ENCODE peak calls at places on chromosome 5, in eight cellular contexts. I is HepG2, Z is HCT116, T is H1, X is GM12878, K is K562, B is endothelial cell of umbilical vein, C is GM23338. V is an unnamed sample.

GRCh38 chr5:912356-913091 is 19.8 kb downstream of the TRIP13 start:
- DNase-seq in I (no peak), Z (peak), T (no peak), X (no peak), K (no peak), B (peak), C (peak), V (no peak)

GRCh38 chr5:139644001-139644456 is 4.1 kb upstream of the CXXC5 start:
- DNase-seq in I (no peak), Z (no peak), T (no peak), X (no peak), K (no peak), B (no peak), C (no peak), V (no peak)

GRCh38 chr5:10604975-10605374 is 41.1 kb downstream of the ANKRD33B start:
- DNase-seq in I (no peak), Z (no peak), T (no peak), X (no peak), K (no peak), B (no peak), C (no peak), V (no peak)

GRCh38 chr5:137264573-137264972 is 234.6 kb downstream of the SPOCK1 start:
- DNase-seq in I (no peak), Z (no peak), T (no peak), X (no peak), K (no peak), B (no peak), C (no peak), V (no peak)

GRCh38 chr5:107361945-107362344 is 308.8 kb downstream of the EFNA5 start:
- DNase-seq in I (no peak), Z (no peak), T (no peak), X (no peak), K (no peak), B (no peak), C (no peak), V (no peak)

GRCh38 chr5:168898261-168898911 is 319.2 kb upstream of the PANK3 start:
- DNase-seq in I (no peak), Z (no peak), T (no peak), X (no peak), K (peak), B (no peak), C (no peak), V (no peak)

GRCh38 chr5:58024151-58024550 is 435.7 kb downstream of the PLK2 start:
- DNase-seq in I (no peak), Z (no peak), T (no peak), X (no peak), K (no peak), B (peak), C (no peak), V (no peak)

GRCh38 chr5:28473531-28474107 is 1435.2 kb upstream of the CDH9 start:
- DNase-seq in I (peak), Z (no peak), T (no peak), X (no peak), K (no peak), B (peak), C (peak), V (no peak)

GRCh38 chr5:126538579-126538978 is 56.4 kb downstream of the ALDH7A1 start:
- DNase-seq in I (no peak), Z (no peak), T (no peak), X (no peak), K (no peak), B (no peak), C (no peak), V (no peak)

GRCh38 chr5:185095-186070 is 5.9 kb upstream of the LRRC14B start:
- DNase-seq in I (no peak), Z (no peak), T (no peak), X (no peak), K (no peak), B (no peak), C (no peak), V (no peak)

GRCh38 chr5:140251527-140251973 is 51.4 kb downstream of the PFDN1 start:
- DNase-seq in I (no peak), Z (peak), T (no peak), X (peak), K (no peak), B (peak), C (no peak), V (peak)

GRCh38 chr5:91182763-91183162 is 200.4 kb downstream of the ARRDC3 start:
- DNase-seq in I (no peak), Z (no peak), T (no peak), X (no peak), K (no peak), B (no peak), C (peak), V (no peak)

GRCh38 chr5:146828385-146828784 is 50.2 kb downstream of the PPP2R2B start:
- DNase-seq in I (no peak), Z (no peak), T (no peak), X (no peak), K (no peak), B (no peak), C (no peak), V (no peak)

GRCh38 chr5:36444582-36444999 is 142.9 kb upstream of the RANBP3L start:
- DNase-seq in I (no peak), Z (no peak), T (no peak), X (no peak), K (no peak), B (no peak), C (no peak), V (no peak)

GRCh38 chr5:56319281-56320242 is 86.4 kb upstream of the ANKRD55 start:
- DNase-seq in I (peak), Z (no peak), T (no peak), X (no peak), K (no peak), B (no peak), C (no peak), V (no peak)

GRCh38 chr5:32217886-32218396 is 43.8 kb upstream of the GOLPH3 start:
- DNase-seq in I (peak), Z (no peak), T (no peak), X (no peak), K (no peak), B (no peak), C (no peak), V (no peak)

GRCh38 chr5:158868570-158868969 is 231.1 kb downstream of the EBF1 start:
- DNase-seq in I (no peak), Z (no peak), T (no peak), X (no peak), K (no peak), B (no peak), C (no peak), V (no peak)

GRCh38 chr5:144142030-144142825 is 28.2 kb downstream of the YIPF5 start:
- DNase-seq in I (peak), Z (peak), T (no peak), X (peak), K (no peak), B (peak), C (peak), V (no peak)

GRCh38 chr5:108345541-108346171 is 36.2 kb downstream of the FBXL17 start:
- DNase-seq in I (peak), Z (peak), T (no peak), X (peak), K (no peak), B (peak), C (peak), V (peak)

GRCh38 chr5:32540446-32540845 is 44.9 kb upstream of the SUB1 start:
- DNase-seq in I (no peak), Z (no peak), T (no peak), X (no peak), K (peak), B (no peak), C (no peak), V (no peak)

GRCh38 chr5:144275329-144275728 is 104.7 kb downstream of the KCTD16 start:
- DNase-seq in I (no peak), Z (no peak), T (no peak), X (no peak), K (no peak), B (no peak), C (peak), V (no peak)

GRCh38 chr5:93621340-93621872 is 38.4 kb downstream of the NR2F1 start:
- DNase-seq in I (peak), Z (no peak), T (no peak), X (no peak), K (no peak), B (peak), C (peak), V (no peak)
- TF ChIP-seq POLR2AphosphoS5 in I (no peak), Z (no peak), T (no peak), X (no peak), K (no peak), B (peak), C (no peak), V (peak)

GRCh38 chr5:59525310-59525709 is 368.2 kb downstream of the PDE4D start:
- DNase-seq in I (peak), Z (no peak), T (no peak), X (no peak), K (no peak), B (no peak), C (no peak), V (no peak)

GRCh38 chr5:59517926-59518585 is 375.5 kb downstream of the PDE4D start:
- DNase-seq in I (no peak), Z (no peak), T (no peak), X (no peak), K (no peak), B (peak), C (no peak), V (no peak)

GRCh38 chr5:59522201-59522831 is 371.2 kb downstream of the PDE4D start:
- DNase-seq in I (no peak), Z (no peak), T (no peak), X (no peak), K (no peak), B (no peak), C (no peak), V (no peak)

DNA sequence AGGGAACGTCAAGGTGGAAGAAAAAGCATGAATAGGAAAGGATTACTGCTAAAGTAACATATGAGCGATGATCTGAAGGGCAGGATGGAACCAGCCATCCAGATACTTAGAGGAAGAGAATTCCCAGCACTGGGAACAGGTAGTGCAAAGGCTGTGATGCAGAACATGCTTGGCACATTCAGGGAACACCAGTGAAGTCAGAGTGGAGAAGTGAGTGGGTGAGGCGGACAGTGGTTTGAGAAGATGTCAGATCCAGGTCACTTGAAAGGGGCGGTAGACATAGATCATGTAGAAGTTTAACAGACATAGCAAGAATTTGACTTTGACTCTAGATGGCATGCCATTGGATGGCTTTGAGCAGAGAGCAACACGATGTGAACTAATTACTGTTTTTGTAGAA is 374.2 kb downstream of the PDE4D start:
- DNase-seq in I (no peak), Z (no peak), T (no peak), X (no peak), K (no peak), B (no peak), C (no peak), V (no peak)
- TF ChIP-seq EZH2 in I (no peak), Z (no peak), T (no peak), X (no peak), K (no peak), B (no peak), C (no peak), V (no peak)

DNA sequence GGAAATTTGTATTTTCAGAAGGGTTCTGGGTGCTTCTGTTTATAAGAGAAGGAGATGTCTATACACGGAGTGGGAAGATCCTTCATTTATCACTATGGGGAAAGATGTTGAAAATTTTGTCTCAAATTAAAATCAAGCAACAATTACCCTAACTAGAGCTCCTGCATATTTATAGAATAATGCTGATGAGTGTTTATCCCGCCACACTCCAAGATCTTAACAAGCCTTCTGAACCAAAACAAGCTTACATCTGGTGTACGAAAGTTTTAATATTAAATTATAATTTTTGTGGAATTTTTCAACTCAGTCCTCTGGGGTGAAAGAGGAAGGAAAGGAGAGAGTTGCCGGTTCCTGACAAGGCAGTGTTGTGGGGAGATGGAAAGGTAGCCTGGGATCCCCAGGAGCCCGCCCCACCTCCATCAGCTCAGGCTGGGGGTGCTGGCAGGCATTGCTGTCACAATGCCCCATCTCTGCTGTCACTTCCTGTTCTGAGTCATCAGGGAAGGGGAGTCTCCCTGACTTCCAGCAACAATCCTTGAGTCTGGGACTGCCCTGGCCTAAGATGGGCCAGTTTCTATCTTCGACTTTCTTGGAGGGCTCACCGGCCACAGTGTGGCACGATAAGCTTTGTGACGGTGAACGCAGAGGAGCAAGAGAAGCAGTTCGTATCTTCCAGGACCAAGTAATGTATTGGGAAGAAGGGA is 64.5 kb downstream of the ERAP1 start:
- DNase-seq in I (no peak), Z (no peak), T (no peak), X (no peak), K (peak), B (peak), C (peak), V (no peak)
- TF ChIP-seq POLR2AphosphoS5 in I (no peak), Z (no peak), T (no peak), X (no peak), K (no peak), B (peak), C (no peak), V (no peak)

GRCh38 chr5:42875211-42875610 is 63.5 kb upstream of the SELENOP start:
- DNase-seq in I (no peak), Z (no peak), T (no peak), X (no peak), K (no peak), B (no peak), C (no peak), V (no peak)
- TF ChIP-seq EZH2 in I (no peak), Z (no peak), T (no peak), X (no peak), K (no peak), B (no peak), C (no peak), V (no peak)

DNA sequence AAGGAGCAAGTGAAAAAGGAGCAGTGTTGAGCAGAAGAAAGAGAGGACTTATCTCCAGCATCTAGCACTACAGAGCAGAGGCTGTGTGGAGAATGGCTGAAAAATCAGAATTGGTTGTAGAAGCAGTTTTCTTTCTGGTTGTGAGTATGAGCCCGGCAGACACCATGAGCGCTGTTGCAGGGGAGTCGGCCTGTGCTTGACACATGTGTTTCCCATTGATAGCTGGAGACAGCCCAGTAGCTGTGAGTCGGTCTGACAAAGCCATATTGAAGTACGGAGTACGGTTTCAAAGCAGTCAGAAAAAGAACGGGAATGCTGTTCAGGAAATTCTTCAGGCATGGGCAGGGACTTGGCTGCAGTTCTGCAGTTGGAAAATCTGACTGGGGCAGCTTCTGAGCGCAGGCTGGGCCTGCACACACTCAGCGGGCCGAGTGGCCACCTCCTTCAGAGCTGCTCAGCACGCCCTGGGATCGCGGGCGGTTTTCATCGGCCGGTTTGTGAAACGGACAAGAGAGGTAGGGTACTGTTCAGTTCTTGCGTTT is at the start of gene SGCD:
- DNase-seq in I (no peak), Z (no peak), T (no peak), X (no peak), K (no peak), B (peak), C (peak), V (no peak)
- TF ChIP-seq POLR2AphosphoS5 in I (no peak), Z (no peak), T (no peak), X (no peak), K (no peak), B (no peak), C (no peak), V (no peak)

V was measured in SK-N-MC.